ENCODE peak calls at places on chromosomes 13 and 19, in ten cellular contexts. T, L, K, Z, O, W, J, G, C and Q are unnamed samples.

GRCh38 chr19:10407102-10407501 is 3.8 kb upstream of the CDC37 start:
- DNase-seq in J (no peak), C (no peak), O (no peak), T (no peak), Z (no peak), L (no peak), K (no peak), W (no peak), G (no peak), Q (no peak)

GRCh38 chr13:43744630-43745029 is 42.1 kb downstream of the ENOX1 start:
- DNase-seq in K (no peak), J (no peak), Z (no peak), L (no peak), T (no peak), G (no peak), W (no peak), C (no peak), O (peak; percentile 20), Q (no peak)

GRCh38 chr19:40741527-40742390 is 8.5 kb downstream of the ACTMAP start:
- DNase-seq in O (no peak), T (no peak), Z (no peak), W (no peak), L (no peak), K (no peak), C (no peak), G (no peak), J (no peak), Q (no peak)

GRCh38 chr13:84481958-84482357 is 599.7 kb upstream of the SLITRK1 start:
- DNase-seq in W (no peak), C (no peak), G (peak; percentile 34), T (no peak), J (no peak), K (no peak), L (peak; percentile 70), Z (no peak), O (peak; percentile 65), Q (peak; percentile 26)

GRCh38 chr19:12840091-12841079 is 2.1 kb downstream of the MAST1 start:
- DNase-seq in Z (peak; percentile 73), K (peak; percentile 61), W (peak; percentile 44), C (peak; percentile 77), J (peak; percentile 76), L (no peak), O (peak; percentile 80), T (no peak), G (no peak), Q (peak; percentile 61)

GRCh38 chr19:42816901-42817300 is 51.4 kb upstream of the PSG8 start:
- DNase-seq in W (no peak), C (no peak), O (no peak), J (no peak), L (no peak), T (no peak), G (no peak), K (no peak), Z (no peak), Q (peak; percentile 9)

GRCh38 chr19:32041681-32042292 is 303.6 kb upstream of the ZNF507 start:
- DNase-seq in K (peak; percentile 12), J (no peak), C (peak; percentile 39), O (peak; percentile 43), G (peak; percentile 36), T (no peak), L (peak; percentile 24), Z (peak; percentile 52), W (peak; percentile 21), Q (peak; percentile 12)

GRCh38 chr13:27583645-27584044 is 36.7 kb downstream of the LNX2 start:
- DNase-seq in W (no peak), L (no peak), O (peak; percentile 31), J (no peak), G (peak; percentile 23), C (no peak), Z (no peak), K (peak; percentile 57), T (no peak), Q (peak; percentile 34)

GRCh38 chr19:2542341-2543069 is 66.6 kb downstream of the GADD45B start:
- DNase-seq in K (no peak), O (no peak), L (no peak), G (no peak), W (no peak), T (no peak), Z (no peak), J (peak; percentile 56), C (no peak), Q (peak; percentile 61)

GRCh38 chr13:110716235-110716505 is 2.7 kb downstream of the ING1 start:
- DNase-seq in J (peak; percentile 40), G (peak; percentile 40), O (peak; percentile 19), W (no peak), T (no peak), Z (no peak), K (peak; percentile 22), C (peak; percentile 42), L (no peak), Q (peak; percentile 21)